ENCODE peak calls at places on chromosomes 16 and 17, in five cellular contexts. H is ovary, F is H54, U is tibial nerve, W is IMR-90. X is an unnamed sample.

GRCh38 chr16:84753412-84754325 is 53.9 kb downstream of the USP10 start:
- DNase-seq in H (no peak), F (no peak), U (no peak), W (no peak), X (no peak)

GRCh38 chr17:45423936-45424335 is 8.7 kb downstream of the ARHGAP27 start:
- DNase-seq in H (no peak), F (no peak), U (no peak), W (no peak), X (no peak)

GRCh38 chr17:45123930-45124796 is 8.2 kb downstream of the PLCD3 start:
- DNase-seq in H (peak), F (peak), U (no peak), W (peak), X (no peak)

GRCh38 chr17:55634702-55635101 is 88.0 kb downstream of the TMEM100 start:
- DNase-seq in H (no peak), F (no peak), U (no peak), W (no peak), X (no peak)

GRCh38 chr16:11114366-11115164 is 141.4 kb downstream of the SOCS1 start:
- DNase-seq in H (no peak), F (no peak), U (no peak), W (no peak), X (no peak)

GRCh38 chr16:46859719-46860152 is 24.4 kb upstream of the GPT2 start:
- DNase-seq in H (no peak), F (peak), U (no peak), W (peak), X (no peak)

GRCh38 chr17:45372325-45372869 is 55.6 kb upstream of the MAP3K14 start:
- DNase-seq in H (peak), F (no peak), U (peak), W (peak), X (no peak)

GRCh38 chr17:1829189-1829578 is 518 bp downstream of the SMYD4 start:
- DNase-seq in H (peak), F (peak), U (no peak), W (no peak), X (no peak)

GRCh38 chr16:19393226-19394074 is 24.2 kb upstream of the TMC5 start:
- DNase-seq in H (no peak), F (no peak), U (no peak), W (peak), X (no peak)

GRCh38 chr16:81040837-81041236 is 5.2 kb downstream of the ATMIN start:
- DNase-seq in H (no peak), F (no peak), U (no peak), W (no peak), X (no peak)

GRCh38 chr16:1150511-1150982 is 2.4 kb upstream of the CACNA1H start:
- DNase-seq in H (peak), F (no peak), U (no peak), W (peak), X (no peak)

GRCh38 chr16:17647879-17648649 is 177.3 kb upstream of the XYLT1 start:
- DNase-seq in H (no peak), F (no peak), U (no peak), W (no peak), X (no peak)

GRCh38 chr17:59175076-59175475 is 19.5 kb downstream of the PRR11 start:
- DNase-seq in H (no peak), F (no peak), U (no peak), W (no peak), X (no peak)

GRCh38 chr16:4175849-4176248 is 59.6 kb upstream of the ADCY9 start:
- DNase-seq in H (no peak), F (no peak), U (no peak), W (peak), X (no peak)

GRCh38 chr17:40958086-40958953 is 8.4 kb downstream of the KRT39 start:
- DNase-seq in H (no peak), F (no peak), U (no peak), W (no peak), X (no peak)

GRCh38 chr16:69328854-69329316 is 1.5 kb downstream of the PDF start:
- DNase-seq in H (no peak), F (no peak), U (no peak), W (peak), X (no peak)

GRCh38 chr17:652310-652709 is 62.3 kb downstream of the VPS53 start:
- DNase-seq in H (peak), F (no peak), U (peak), W (no peak), X (peak)

GRCh38 chr17:37673386-37673785 is 30.1 kb upstream of the DDX52 start:
- DNase-seq in H (no peak), F (no peak), U (no peak), W (no peak), X (no peak)

GRCh38 chr17:35028531-35029262 is 34.8 kb downstream of the RFFL start:
- DNase-seq in H (no peak), F (no peak), U (no peak), W (peak), X (no peak)

GRCh38 chr16:10668322-10669045 is 26.2 kb downstream of the TEKT5 start:
- DNase-seq in H (no peak), F (peak), U (no peak), W (peak), X (no peak)

GRCh38 chr16:73036074-73036826 is 11.7 kb downstream of the ZFHX3 start:
- DNase-seq in H (no peak), F (no peak), U (no peak), W (no peak), X (no peak)

GRCh38 chr16:13909872-13910303 is 10.1 kb upstream of the ERCC4 start:
- DNase-seq in H (peak), F (no peak), U (no peak), W (peak), X (no peak)

GRCh38 chr17:18037482-18037881 is 1.5 kb downstream of the ATPAF2 start:
- DNase-seq in H (no peak), F (no peak), U (no peak), W (no peak), X (no peak)

GRCh38 chr16:68364601-68364998 is 53.8 kb downstream of the PRMT7 start:
- DNase-seq in H (no peak), F (no peak), U (no peak), W (peak), X (no peak)

GRCh38 chr16:79740153-79740720 is 139.7 kb upstream of the MAF start:
- DNase-seq in H (no peak), F (no peak), U (no peak), W (no peak), X (no peak)

GRCh38 chr16:47143329-47143676 is 442 bp downstream of the NETO2 start:
- DNase-seq in H (no peak), F (peak), U (no peak), W (peak), X (no peak)

GRCh38 chr17:73466704-73467433 is 155.1 kb upstream of the CDC42EP4 start:
- DNase-seq in H (no peak), F (no peak), U (no peak), W (no peak), X (no peak)

GRCh38 chr17:45371414-45372324 is 54.8 kb upstream of the MAP3K14 start:
- DNase-seq in H (peak), F (peak), U (peak), W (peak), X (peak)

GRCh38 chr17:77365584-77366186 is 224.9 kb downstream of the SEC14L1 start:
- DNase-seq in H (peak), F (peak), U (no peak), W (peak), X (peak)
- TF ChIP-seq POLR2A in H (no peak), F (no peak), U (peak), W (peak), X (no peak)

DNA sequence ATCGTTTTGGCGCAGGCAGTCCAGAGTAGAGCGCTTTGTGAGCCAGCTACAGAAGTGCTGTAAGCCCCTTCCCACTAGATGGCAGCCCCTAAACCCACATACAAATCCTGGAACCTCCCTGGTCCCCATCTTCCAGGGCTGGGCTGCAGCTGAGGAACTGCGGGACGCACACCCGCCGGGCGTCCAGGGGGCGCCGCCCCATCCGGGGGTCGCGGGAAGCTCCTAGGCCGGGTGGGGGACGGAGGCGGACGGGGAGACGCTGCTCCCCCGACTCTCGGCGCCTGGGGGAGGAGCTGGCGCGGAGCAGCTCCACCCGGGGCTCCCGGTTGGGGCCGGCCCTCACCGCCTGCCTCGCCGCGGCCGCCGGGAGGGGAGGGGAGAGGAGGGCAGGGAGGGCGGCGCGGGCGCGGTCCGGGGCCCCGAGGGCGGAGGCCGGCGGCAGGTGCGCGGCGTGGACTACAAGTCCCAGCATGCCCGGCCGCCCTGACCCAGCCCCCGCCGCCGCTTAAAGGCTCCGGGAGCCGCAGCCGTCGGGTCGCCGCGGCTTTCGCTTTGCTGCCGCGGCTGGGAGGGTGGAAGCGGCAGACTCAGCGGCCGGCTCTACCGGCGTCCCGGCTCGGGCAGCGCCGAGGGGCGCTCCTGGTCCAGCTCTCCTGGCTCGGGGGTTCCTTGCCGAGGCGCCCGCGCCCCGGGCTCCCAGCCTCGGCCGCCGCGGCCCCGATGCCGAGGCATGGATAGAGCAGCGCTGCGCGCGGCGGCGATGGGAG is at the start of gene KSR1:
- DNase-seq in H (peak), F (peak), U (peak), W (peak), X (peak)
- TF ChIP-seq POLR2A in H (peak), F (no peak), U (peak), W (peak), X (no peak)

DNA sequence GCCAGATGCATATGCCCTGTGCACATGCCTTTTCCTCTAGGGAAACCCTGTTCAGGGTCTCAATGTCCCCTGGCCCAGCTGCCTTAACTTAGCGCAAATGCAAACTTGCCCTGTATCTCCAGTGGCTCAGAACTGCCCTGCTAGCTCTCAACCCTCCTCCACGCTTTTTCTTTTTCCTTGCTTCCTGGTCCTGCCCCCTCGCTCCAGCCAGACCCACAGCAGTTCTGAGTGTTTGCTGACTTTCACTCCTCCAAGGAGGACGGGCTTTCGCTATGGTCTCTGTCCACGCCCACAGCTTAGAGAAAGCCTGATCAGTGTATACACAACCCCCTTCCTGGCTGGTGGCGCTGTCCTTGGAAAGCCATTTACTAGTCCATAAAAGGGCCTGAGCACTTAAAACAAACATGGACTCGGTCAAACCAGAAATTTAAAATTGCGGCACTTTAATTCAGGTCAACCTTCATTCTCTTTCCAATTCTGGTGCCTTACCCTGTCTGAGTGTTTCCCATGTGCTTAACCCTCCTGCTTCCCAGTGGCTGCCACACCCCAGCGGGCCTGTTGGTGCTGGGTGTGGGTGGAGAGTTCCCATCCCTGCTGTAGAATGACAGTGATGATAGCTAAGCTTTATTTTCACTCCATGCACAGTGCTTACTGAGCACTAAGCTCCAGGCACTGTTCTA is 15.6 kb upstream of the TMEM98 start:
- DNase-seq in H (peak), F (no peak), U (no peak), W (peak), X (peak)
- TF ChIP-seq POLR2A in H (no peak), F (no peak), U (no peak), W (no peak), X (no peak)

GRCh38 chr16:51095114-51095872 is 55.8 kb downstream of the SALL1 start:
- DNase-seq in H (no peak), F (no peak), U (no peak), W (no peak), X (no peak)
- TF ChIP-seq POLR2A in H (no peak), F (no peak), U (no peak), W (no peak), X (no peak)

DNA sequence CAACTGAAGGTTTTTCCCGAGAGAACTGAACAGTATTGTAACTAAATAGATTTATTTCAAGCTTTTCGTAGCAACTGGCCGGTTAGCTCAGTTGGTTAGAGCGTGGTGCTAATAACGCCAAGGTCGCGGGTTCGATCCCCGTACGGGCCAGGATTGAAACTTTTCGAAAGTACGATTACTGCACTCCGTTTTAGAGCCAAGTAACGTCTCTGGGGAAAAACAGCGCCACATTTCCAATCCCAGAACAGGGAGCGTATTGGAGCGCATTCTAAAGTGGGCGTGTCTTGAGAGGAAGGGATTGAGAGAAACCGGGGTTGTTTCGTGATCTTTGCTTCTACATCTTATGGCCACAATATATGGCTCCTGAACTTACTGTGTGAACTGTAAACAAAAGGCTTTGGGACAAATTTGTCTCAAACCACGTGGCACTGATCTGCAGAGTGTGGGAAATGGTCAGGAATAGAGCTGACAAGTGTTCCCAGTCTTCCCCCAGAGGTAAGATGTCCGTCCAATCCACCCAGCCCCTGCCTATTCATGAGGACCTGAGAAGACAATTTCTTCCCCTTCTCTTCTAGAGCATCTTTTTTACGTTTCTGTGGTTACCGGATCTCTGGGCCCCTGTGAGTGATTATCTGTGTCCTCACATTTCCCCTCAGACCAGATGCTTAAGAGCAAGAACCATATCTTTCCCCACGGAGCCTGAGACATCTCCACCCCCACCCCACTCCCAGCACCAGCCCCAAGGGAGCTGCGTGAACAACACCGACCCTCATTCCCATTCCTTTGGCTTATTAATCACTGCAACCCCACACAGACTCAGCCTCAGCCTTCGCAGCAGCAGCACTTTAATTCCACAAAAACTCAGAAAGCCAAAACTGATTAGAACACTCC is 2.2 kb downstream of the BORCS6 start:
- DNase-seq in H (peak), F (peak), U (peak), W (peak), X (peak)
- TF ChIP-seq POLR2A in H (no peak), F (no peak), U (peak), W (peak), X (peak)

GRCh38 chr16:66936889-66937554 is 1.7 kb downstream of the CES2 start:
- DNase-seq in H (no peak), F (no peak), U (no peak), W (no peak), X (no peak)

GRCh38 chr16:66939366-66939765 is 4.0 kb downstream of the CES2 start:
- DNase-seq in H (no peak), F (no peak), U (no peak), W (no peak), X (no peak)

GRCh38 chr16:66937725-66938337 is 2.5 kb downstream of the CES2 start:
- DNase-seq in H (no peak), F (no peak), U (no peak), W (no peak), X (no peak)

GRCh38 chr16:66942981-66943380 is 7.7 kb downstream of the CES2 start:
- DNase-seq in H (no peak), F (no peak), U (no peak), W (no peak), X (no peak)

GRCh38 chr16:66940236-66940635 is 4.9 kb downstream of the CES2 start:
- DNase-seq in H (no peak), F (no peak), U (no peak), W (no peak), X (no peak)
- TF ChIP-seq POLR2A in H (no peak), F (no peak), U (no peak), W (no peak), X (no peak)